ENCODE peak calls at places on chromosomes 11 and 22, in seven cellular contexts. W is cardiac muscle cell, A is epithelial cell of esophagus, I is Caco-2, N is IMR-90, S is foreskin fibroblast, Q is lower lobe of right lung. M is an unnamed sample.

GRCh38 chr11:32173435-32173834 is 82.6 kb downstream of the RCN1 start:
- DNase-seq in W (peak), A (peak), I (peak), N (peak), S (peak), Q (peak), M (peak)

GRCh38 chr22:17085277-17086091 is 684 bp downstream of the IL17RA start:
- DNase-seq in W (no peak), A (peak), I (peak), N (no peak), S (peak), Q (peak), M (no peak)

GRCh38 chr11:11157201-11157600 is 195.8 kb downstream of the CSNK2A3 start:
- DNase-seq in W (peak), A (peak), I (peak), N (peak), S (peak), Q (no peak), M (no peak)

GRCh38 chr11:19436932-19437331 is 196.2 kb upstream of the E2F8 start:
- DNase-seq in W (no peak), A (no peak), I (no peak), N (no peak), S (no peak), Q (no peak), M (no peak)

GRCh38 chr11:114001416-114001815 is 26.5 kb downstream of the HTR3A start:
- DNase-seq in W (peak), A (no peak), I (no peak), N (no peak), S (peak), Q (no peak), M (no peak)

GRCh38 chr22:17896552-17896951 is 122.3 kb upstream of the BID start:
- DNase-seq in W (peak), A (no peak), I (peak), N (peak), S (peak), Q (no peak), M (no peak)

GRCh38 chr11:100445231-100445735 is 241.8 kb upstream of the ARHGAP42 start:
- DNase-seq in W (peak), A (peak), I (peak), N (no peak), S (no peak), Q (no peak), M (peak)

GRCh38 chr11:90204832-90205646 is 17.8 kb downstream of the CHORDC1 start:
- DNase-seq in W (peak), A (peak), I (peak), N (peak), S (peak), Q (no peak), M (peak)

GRCh38 chr22:24424001-24424900 is 3.1 kb upstream of the ADORA2A start:
- DNase-seq in W (no peak), A (no peak), I (peak), N (no peak), S (no peak), Q (peak), M (no peak)

GRCh38 chr11:132632641-132633124 is 899.6 kb downstream of the OPCML start:
- DNase-seq in W (peak), A (peak), I (no peak), N (peak), S (peak), Q (no peak), M (peak)

GRCh38 chr11:129291556-129291955 is 84.1 kb upstream of the BARX2 start:
- DNase-seq in W (no peak), A (no peak), I (no peak), N (no peak), S (no peak), Q (no peak), M (no peak)

GRCh38 chr11:6841694-6842093 is 3.8 kb upstream of the OR10A5 start:
- DNase-seq in W (no peak), A (no peak), I (no peak), N (no peak), S (no peak), Q (no peak), M (no peak)

GRCh38 chr11:47235163-47235562 is 13.5 kb downstream of the ACP2 start:
- DNase-seq in W (no peak), A (no peak), I (no peak), N (no peak), S (no peak), Q (no peak), M (no peak)

GRCh38 chr22:28171135-28171534 is 252.1 kb upstream of the PITPNB start:
- DNase-seq in W (peak), A (no peak), I (no peak), N (no peak), S (peak), Q (no peak), M (no peak)

GRCh38 chr11:74307409-74307808 is 4.0 kb downstream of the P4HA3 start:
- DNase-seq in W (peak), A (no peak), I (no peak), N (peak), S (peak), Q (no peak), M (peak)

GRCh38 chr11:12537778-12538401 is 136.3 kb upstream of the TEAD1 start:
- DNase-seq in W (no peak), A (no peak), I (no peak), N (peak), S (peak), Q (no peak), M (no peak)

GRCh38 chr22:35863432-35863831 is 145.8 kb downstream of the APOL5 start:
- DNase-seq in W (no peak), A (peak), I (no peak), N (no peak), S (no peak), Q (no peak), M (no peak)

GRCh38 chr11:68332186-68332585 is 19.8 kb downstream of the LRP5 start:
- DNase-seq in W (no peak), A (no peak), I (no peak), N (no peak), S (no peak), Q (no peak), M (no peak)

GRCh38 chr22:50267591-50268390 is 2.4 kb downstream of the MAPK11 start:
- DNase-seq in W (peak), A (peak), I (peak), N (peak), S (peak), Q (peak), M (no peak)

GRCh38 chr11:61777234-61778090 is 14.9 kb downstream of the TMEM258 start:
- DNase-seq in W (no peak), A (no peak), I (no peak), N (no peak), S (peak), Q (no peak), M (no peak)

GRCh38 chr22:45709004-45709739 is 37.5 kb downstream of the ATXN10 start:
- DNase-seq in W (peak), A (peak), I (peak), N (peak), S (peak), Q (no peak), M (peak)

GRCh38 chr11:114297806-114298700 is 1.9 kb downstream of the NNMT start:
- DNase-seq in W (peak), A (no peak), I (no peak), N (no peak), S (no peak), Q (no peak), M (no peak)

GRCh38 chr22:37957232-37957631 is 3.7 kb downstream of the POLR2F start:
- DNase-seq in W (no peak), A (no peak), I (no peak), N (no peak), S (no peak), Q (no peak), M (no peak)

GRCh38 chr11:104700609-104701008 is 197.7 kb downstream of the CASP12 start:
- DNase-seq in W (peak), A (peak), I (no peak), N (peak), S (peak), Q (no peak), M (peak)

GRCh38 chr11:75656044-75656726 is 12.7 kb downstream of the MAP6 start:
- DNase-seq in W (no peak), A (peak), I (peak), N (peak), S (no peak), Q (no peak), M (no peak)

GRCh38 chr22:48976556-48977535 is 850.8 kb downstream of the BRD1 start:
- DNase-seq in W (no peak), A (no peak), I (no peak), N (no peak), S (no peak), Q (no peak), M (no peak)

GRCh38 chr11:94199367-94200130 is 70.9 kb downstream of the PANX1 start:
- DNase-seq in W (no peak), A (no peak), I (no peak), N (peak), S (peak), Q (no peak), M (no peak)

GRCh38 chr11:99814021-99814420 is 793.3 kb downstream of the CNTN5 start:
- DNase-seq in W (no peak), A (peak), I (no peak), N (no peak), S (no peak), Q (no peak), M (no peak)

GRCh38 chr22:29956680-29957079 is 73.7 kb downstream of the MTMR3 start:
- DNase-seq in W (no peak), A (peak), I (no peak), N (peak), S (no peak), Q (no peak), M (no peak)

GRCh38 chr11:128361451-128362020 is 225.8 kb downstream of the ETS1 start:
- DNase-seq in W (peak), A (no peak), I (no peak), N (peak), S (peak), Q (no peak), M (no peak)

GRCh38 chr11:9219572-9219971 is 45.6 kb downstream of the DENND5A start:
- DNase-seq in W (peak), A (peak), I (no peak), N (peak), S (peak), Q (no peak), M (peak)

GRCh38 chr11:44243086-44243485 is 66.9 kb downstream of the ALX4 start:
- DNase-seq in W (no peak), A (no peak), I (no peak), N (no peak), S (no peak), Q (no peak), M (no peak)

GRCh38 chr11:15059132-15059531 is 14.3 kb upstream of the CALCB start:
- DNase-seq in W (no peak), A (peak), I (no peak), N (no peak), S (no peak), Q (no peak), M (no peak)

DNA sequence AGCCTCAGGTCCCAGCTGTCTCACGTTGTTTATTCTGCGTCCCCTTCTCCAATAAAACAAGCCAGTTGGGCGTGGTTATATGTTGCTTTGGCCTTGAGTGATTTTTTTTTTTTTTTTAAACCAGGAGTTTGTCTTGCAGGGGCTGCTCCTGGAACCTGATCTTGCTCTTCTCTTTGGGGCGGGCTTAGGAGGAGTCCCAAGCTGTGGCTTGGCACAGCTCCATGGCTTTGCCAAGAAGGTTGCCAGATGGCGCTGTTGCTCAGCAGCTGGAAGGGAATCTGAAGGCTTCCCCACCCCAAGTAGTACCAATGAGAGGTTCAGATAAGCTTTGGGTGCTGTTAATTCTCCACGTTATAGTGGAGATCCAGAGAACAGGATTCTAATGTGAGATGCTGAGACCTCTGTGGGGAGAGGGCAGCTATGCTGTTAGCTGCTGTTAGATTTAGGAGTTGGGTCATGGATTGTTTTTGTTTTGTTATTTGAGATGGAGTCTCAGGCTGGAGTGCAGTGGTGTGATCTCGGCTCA is 2.0 kb upstream of the FERMT3 start:
- DNase-seq in W (peak), A (peak), I (peak), N (peak), S (peak), Q (peak), M (peak)
- TF ChIP-seq CTCF in W (peak), A (peak), I (peak), N (peak), S (peak), Q (peak), M (peak)

GRCh38 chr11:22625448-22626287 is at the start of gene FANCF:
- DNase-seq in W (peak), A (peak), I (peak), N (peak), S (peak), Q (peak), M (peak)

GRCh38 chr11:22627421-22627820 is 1.8 kb upstream of the FANCF start:
- DNase-seq in W (no peak), A (no peak), I (no peak), N (no peak), S (no peak), Q (no peak), M (no peak)

GRCh38 chr11:22624742-22625447 is 728 bp downstream of the FANCF start:
- DNase-seq in W (peak), A (peak), I (peak), N (peak), S (peak), Q (peak), M (peak)

GRCh38 chr11:22626573-22627239 is 1.1 kb upstream of the FANCF start:
- DNase-seq in W (peak), A (no peak), I (no peak), N (no peak), S (no peak), Q (no peak), M (no peak)
- H3K4me3 ChIP-seq in W (peak), A (no peak), I (peak), N (no peak), S (peak), Q (peak), M (no peak)

GRCh38 chr11:76698321-76699043 is 27.9 kb upstream of the LRRC32 start:
- DNase-seq in W (no peak), A (peak), I (peak), N (no peak), S (peak), Q (no peak), M (no peak)
- TF ChIP-seq CTCF in W (peak), A (peak), I (peak), N (peak), S (no peak), Q (no peak), M (peak)

DNA sequence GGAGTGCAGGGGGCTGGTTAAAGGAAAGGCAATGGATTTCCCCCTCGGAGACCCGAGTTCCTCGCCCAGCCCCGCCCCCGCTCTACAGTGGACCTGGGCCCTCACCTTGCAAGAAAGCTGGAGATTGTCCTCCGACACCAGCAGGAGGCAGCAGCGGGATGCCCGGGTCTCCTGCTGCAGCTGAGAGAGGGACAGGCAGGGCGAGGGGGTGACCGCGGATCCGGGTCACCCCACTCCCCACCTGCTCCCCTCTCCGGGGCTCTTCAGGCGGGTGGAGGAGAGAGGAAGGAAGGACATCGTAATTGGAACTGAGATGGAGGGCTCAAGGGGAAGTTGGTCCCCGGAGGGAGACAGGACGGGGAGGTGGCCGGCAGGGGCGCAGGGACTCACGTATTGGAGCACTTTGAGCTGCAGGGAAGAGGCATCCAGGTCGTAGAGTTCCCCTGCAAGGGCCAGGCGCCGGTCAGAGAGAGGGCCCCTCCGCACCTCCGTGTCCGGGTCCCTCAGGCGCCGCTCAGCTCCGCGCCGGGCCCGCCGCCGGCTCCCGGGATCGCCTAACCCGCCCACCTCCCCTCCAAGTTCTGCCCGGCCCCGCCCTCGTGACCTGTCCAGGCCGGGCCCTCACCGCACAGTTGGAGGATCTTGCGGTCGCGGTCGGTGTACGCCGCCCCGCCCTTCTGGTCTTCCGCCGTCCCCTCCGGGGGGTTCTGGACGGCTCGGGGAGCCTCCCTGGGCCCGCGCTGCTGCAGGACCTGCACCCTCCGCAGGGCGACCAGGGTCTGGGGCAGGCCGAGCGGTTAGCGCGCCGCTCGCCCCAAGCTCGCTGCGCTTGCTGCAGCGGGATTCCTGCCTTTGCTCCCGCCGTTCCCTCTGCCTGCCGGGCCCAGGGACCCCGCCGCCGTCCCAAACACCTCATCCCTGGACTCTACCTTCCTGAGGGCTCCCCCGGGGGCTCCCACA is 84.1 kb downstream of the PDE2A start:
- DNase-seq in W (peak), A (peak), I (peak), N (no peak), S (peak), Q (no peak), M (no peak)
- H3K4me3 ChIP-seq in W (peak), A (no peak), I (peak), N (no peak), S (peak), Q (peak), M (no peak)

DNA sequence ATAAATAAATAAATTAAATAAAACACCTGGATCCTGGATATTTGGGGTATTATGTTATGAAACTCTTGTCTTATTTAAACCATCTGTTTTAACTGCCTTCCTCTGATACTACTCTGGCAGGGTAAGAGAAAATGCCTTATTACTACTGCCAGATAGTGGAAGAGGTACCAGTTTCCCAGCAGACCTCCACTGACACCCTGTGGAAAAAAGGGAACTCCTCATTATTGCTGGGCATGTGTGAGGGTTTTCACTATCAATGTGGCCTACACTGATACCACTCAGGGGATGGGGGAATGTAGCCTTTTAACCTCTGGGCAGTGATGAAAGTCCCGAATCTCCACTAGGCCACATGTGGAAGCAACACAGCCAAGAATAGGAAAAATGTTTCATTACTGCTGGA is 121.0 kb downstream of the LUZP2 start:
- DNase-seq in W (peak), A (peak), I (peak), N (no peak), S (no peak), Q (no peak), M (no peak)
- TF ChIP-seq CTCF in W (no peak), A (peak), I (no peak), N (no peak), S (no peak), Q (no peak), M (no peak)

DNA sequence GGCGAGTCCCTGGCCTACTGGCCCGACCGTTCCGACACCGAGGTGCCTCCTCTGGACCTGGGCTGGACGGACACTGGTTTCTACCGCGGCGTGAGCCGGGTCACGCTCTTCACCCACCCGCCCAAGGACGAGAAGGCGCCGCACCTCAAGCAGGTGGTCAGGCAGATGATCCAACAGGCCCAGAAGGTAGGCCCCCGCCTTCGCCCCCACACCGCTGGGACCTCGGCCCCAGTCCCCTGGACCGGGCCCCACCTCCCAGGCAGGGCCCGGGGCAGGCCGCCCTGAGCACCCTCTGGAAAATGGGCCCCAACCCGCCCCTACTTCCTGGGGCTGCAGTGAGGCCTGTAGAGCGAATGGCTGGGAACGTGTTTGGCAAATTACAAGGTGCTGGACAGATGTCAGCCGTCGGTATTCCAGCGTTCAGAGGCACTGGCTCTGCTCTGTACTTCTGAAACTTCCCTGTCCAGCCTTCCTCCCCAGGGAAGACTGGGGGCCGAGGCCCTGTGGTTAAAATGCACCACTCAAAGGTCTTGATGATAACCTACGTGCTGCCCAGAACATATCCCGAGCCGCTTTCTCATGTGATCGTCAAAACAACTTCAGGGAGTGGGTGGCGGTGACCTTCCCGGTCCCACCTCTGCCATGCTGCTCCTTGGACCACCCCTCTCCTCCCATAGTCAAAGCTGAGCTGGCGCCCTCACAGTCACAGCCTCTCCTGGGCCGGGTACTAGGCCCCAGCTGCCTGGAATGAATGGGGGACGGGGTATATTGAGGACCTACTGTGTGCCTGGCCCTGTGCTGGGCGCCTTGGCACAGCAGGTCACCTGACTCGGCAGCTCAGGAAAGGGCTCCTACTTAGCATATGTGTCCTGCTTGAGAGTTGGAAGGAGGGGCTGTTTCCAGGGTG is 845 bp downstream of the FAM83F start:
- DNase-seq in W (no peak), A (peak), I (peak), N (no peak), S (no peak), Q (no peak), M (no peak)
- H3K4me3 ChIP-seq in W (no peak), A (peak), I (peak), N (no peak), S (no peak), Q (peak), M (no peak)